ENCODE peak calls at places on chromosomes 1 and 21, in four cellular contexts. V, A, D and C are unnamed samples.

GRCh38 chr1:121417289-121417955 is 232.6 kb downstream of the SRGAP2C start:
- DNase-seq in V (no peak), A (no peak), D (no peak), C (no peak)

GRCh38 chr1:239563680-239564079 is 177.3 kb downstream of the CHRM3 start:
- DNase-seq in V (no peak), A (no peak), D (no peak), C (no peak)

GRCh38 chr1:43722825-43723224 is 15.5 kb downstream of the ST3GAL3 start:
- DNase-seq in V (no peak), A (no peak), D (no peak), C (no peak)

GRCh38 chr1:55214903-55215193 is 316 bp downstream of the USP24 start:
- DNase-seq in V (no peak), A (no peak), D (no peak), C (no peak)

GRCh38 chr1:24793762-24794161 is 48.5 kb downstream of the CLIC4 start:
- DNase-seq in V (no peak), A (no peak), D (no peak), C (no peak)

GRCh38 chr1:89605692-89606091 is 27.2 kb upstream of the LRRC8C start:
- DNase-seq in V (no peak), A (no peak), D (no peak), C (no peak)

GRCh38 chr1:81738902-81739301 is 61.8 kb upstream of the ADGRL2 start:
- DNase-seq in V (no peak), A (no peak), D (no peak), C (no peak)

GRCh38 chr1:13892671-13893325 is 192.8 kb downstream of the PRDM2 start:
- DNase-seq in V (no peak), A (no peak), D (no peak), C (no peak)

GRCh38 chr1:10724948-10725852 is 71.2 kb downstream of the CASZ1 start:
- DNase-seq in V (peak), A (peak), D (no peak), C (peak)

GRCh38 chr1:118291686-118292085 is 106.7 kb upstream of the SPAG17 start:
- DNase-seq in V (no peak), A (no peak), D (no peak), C (no peak)

GRCh38 chr1:173477286-173478098 is at the start of gene PRDX6:
- DNase-seq in V (peak), A (no peak), D (peak), C (peak)

GRCh38 chr1:12014141-12014981 is 4.9 kb upstream of the MIIP start:
- DNase-seq in V (no peak), A (no peak), D (peak), C (no peak)

GRCh38 chr1:26913389-26913753 is 404 bp downstream of the NR0B2 start:
- DNase-seq in V (no peak), A (no peak), D (no peak), C (no peak)

GRCh38 chr1:100347009-100347966 is 5.0 kb upstream of the CDC14A start:
- DNase-seq in V (no peak), A (no peak), D (no peak), C (no peak)

GRCh38 chr1:27049607-27050006 is 37.0 kb upstream of the TENT5B start:
- DNase-seq in V (no peak), A (no peak), D (peak), C (no peak)

GRCh38 chr1:224733021-224733911 is 117.1 kb downstream of the CNIH3 start:
- DNase-seq in V (no peak), A (no peak), D (no peak), C (no peak)

GRCh38 chr1:29161977-29162376 is 19.7 kb downstream of the SRSF4 start:
- DNase-seq in V (no peak), A (no peak), D (no peak), C (no peak)

GRCh38 chr1:201350884-201351283 is 26.6 kb downstream of the TNNT2 start:
- DNase-seq in V (no peak), A (no peak), D (no peak), C (no peak)

GRCh38 chr21:26597981-26598380 is 24.9 kb upstream of the CYYR1 start:
- DNase-seq in V (no peak), A (no peak), D (no peak), C (no peak)

GRCh38 chr1:23742670-23743286 is 493 bp upstream of the ELOA start:
- DNase-seq in V (no peak), A (no peak), D (peak), C (peak)

GRCh38 chr1:15088146-15089025 is 65.2 kb upstream of the TMEM51 start:
- DNase-seq in V (no peak), A (no peak), D (no peak), C (no peak)

GRCh38 chr1:229209386-229209785 is 61.5 kb upstream of the RAB4A start:
- DNase-seq in V (no peak), A (no peak), D (peak), C (no peak)